ENCODE peak calls at places on chromosome 17, in five cellular contexts. One of them, this sample, is unnamed.

GRCh38 chr17:43905400-43905984 is 1.8 kb downstream of the MPP2 start:
- DNase-seq in HCEC 1CT: no peak
- DNase-seq in activated CD4-positive, alpha-beta T cell treated with anti-CD3 and anti-CD28 coated beads, Interleukin-2, amount 50 U/mL, for 48 hours: no peak
- DNase-seq in activated CD8-positive, alpha-beta memory T cell treated with anti-CD3 and anti-CD28 coated beads for 1 hour: no peak
- DNase-seq in bronchial epithelial cell: no peak
- DNase-seq in this sample: no peak

GRCh38 chr17:43437756-43438155 is 39.0 kb downstream of the ARL4D start:
- DNase-seq in activated CD4-positive, alpha-beta T cell treated with anti-CD3 and anti-CD28 coated beads, Interleukin-2, amount 50 U/mL, for 48 hours: no peak
- DNase-seq in HCEC 1CT: no peak
- DNase-seq in bronchial epithelial cell: no peak
- DNase-seq in activated CD8-positive, alpha-beta memory T cell treated with anti-CD3 and anti-CD28 coated beads for 1 hour: no peak
- DNase-seq in this sample: no peak

GRCh38 chr17:69523252-69523861 is 108.9 kb downstream of the MAP2K6 start:
- DNase-seq in bronchial epithelial cell: peak; percentile 54
- DNase-seq in activated CD4-positive, alpha-beta T cell treated with anti-CD3 and anti-CD28 coated beads, Interleukin-2, amount 50 U/mL, for 48 hours: no peak
- DNase-seq in HCEC 1CT: peak; percentile 59
- DNase-seq in activated CD8-positive, alpha-beta memory T cell treated with anti-CD3 and anti-CD28 coated beads for 1 hour: no peak
- DNase-seq in this sample: peak; percentile 22

GRCh38 chr17:78997231-78997741 is 12.3 kb downstream of the CANT1 start:
- DNase-seq in activated CD4-positive, alpha-beta T cell treated with anti-CD3 and anti-CD28 coated beads, Interleukin-2, amount 50 U/mL, for 48 hours: no peak
- DNase-seq in HCEC 1CT: no peak
- DNase-seq in activated CD8-positive, alpha-beta memory T cell treated with anti-CD3 and anti-CD28 coated beads for 1 hour: no peak
- DNase-seq in bronchial epithelial cell: no peak
- DNase-seq in this sample: no peak

GRCh38 chr17:80926601-80927250 is 64.9 kb upstream of the CHMP6 start:
- DNase-seq in HCEC 1CT: no peak
- DNase-seq in bronchial epithelial cell: no peak
- DNase-seq in activated CD4-positive, alpha-beta T cell treated with anti-CD3 and anti-CD28 coated beads, Interleukin-2, amount 50 U/mL, for 48 hours: no peak
- DNase-seq in activated CD8-positive, alpha-beta memory T cell treated with anti-CD3 and anti-CD28 coated beads for 1 hour: no peak
- DNase-seq in this sample: no peak

GRCh38 chr17:60173304-60173807 is 23.6 kb downstream of the CA4 start:
- DNase-seq in HCEC 1CT: no peak
- DNase-seq in bronchial epithelial cell: peak; percentile 13
- DNase-seq in activated CD4-positive, alpha-beta T cell treated with anti-CD3 and anti-CD28 coated beads, Interleukin-2, amount 50 U/mL, for 48 hours: no peak
- DNase-seq in activated CD8-positive, alpha-beta memory T cell treated with anti-CD3 and anti-CD28 coated beads for 1 hour: no peak
- DNase-seq in this sample: no peak

GRCh38 chr17:38341035-38341721 is 2.6 kb downstream of the GPR179 start:
- DNase-seq in activated CD8-positive, alpha-beta memory T cell treated with anti-CD3 and anti-CD28 coated beads for 1 hour: no peak
- DNase-seq in HCEC 1CT: no peak
- DNase-seq in bronchial epithelial cell: peak; percentile 49
- DNase-seq in activated CD4-positive, alpha-beta T cell treated with anti-CD3 and anti-CD28 coated beads, Interleukin-2, amount 50 U/mL, for 48 hours: no peak
- DNase-seq in this sample: no peak

GRCh38 chr17:5500247-5500803 is 14.0 kb downstream of the MIS12 start:
- DNase-seq in HCEC 1CT: no peak
- DNase-seq in activated CD8-positive, alpha-beta memory T cell treated with anti-CD3 and anti-CD28 coated beads for 1 hour: no peak
- DNase-seq in bronchial epithelial cell: no peak
- DNase-seq in activated CD4-positive, alpha-beta T cell treated with anti-CD3 and anti-CD28 coated beads, Interleukin-2, amount 50 U/mL, for 48 hours: no peak
- DNase-seq in this sample: no peak

GRCh38 chr17:73272906-73273218 is 11.2 kb upstream of the CPSF4L start:
- DNase-seq in bronchial epithelial cell: no peak
- DNase-seq in activated CD8-positive, alpha-beta memory T cell treated with anti-CD3 and anti-CD28 coated beads for 1 hour: no peak
- DNase-seq in HCEC 1CT: no peak
- DNase-seq in activated CD4-positive, alpha-beta T cell treated with anti-CD3 and anti-CD28 coated beads, Interleukin-2, amount 50 U/mL, for 48 hours: no peak
- DNase-seq in this sample: no peak

GRCh38 chr17:6893382-6894205 is 62.1 kb upstream of the TEKT1 start:
- DNase-seq in activated CD8-positive, alpha-beta memory T cell treated with anti-CD3 and anti-CD28 coated beads for 1 hour: no peak
- DNase-seq in bronchial epithelial cell: no peak
- DNase-seq in activated CD4-positive, alpha-beta T cell treated with anti-CD3 and anti-CD28 coated beads, Interleukin-2, amount 50 U/mL, for 48 hours: no peak
- DNase-seq in HCEC 1CT: no peak
- DNase-seq in this sample: no peak

GRCh38 chr17:77392376-77393273 is 251.9 kb downstream of the SEC14L1 start:
- DNase-seq in activated CD4-positive, alpha-beta T cell treated with anti-CD3 and anti-CD28 coated beads, Interleukin-2, amount 50 U/mL, for 48 hours: no peak
- DNase-seq in activated CD8-positive, alpha-beta memory T cell treated with anti-CD3 and anti-CD28 coated beads for 1 hour: no peak
- DNase-seq in bronchial epithelial cell: no peak
- DNase-seq in HCEC 1CT: peak; percentile 46
- DNase-seq in this sample: no peak

GRCh38 chr17:57043276-57043675 is 41.8 kb upstream of the AKAP1 start:
- DNase-seq in HCEC 1CT: no peak
- DNase-seq in activated CD8-positive, alpha-beta memory T cell treated with anti-CD3 and anti-CD28 coated beads for 1 hour: no peak
- DNase-seq in activated CD4-positive, alpha-beta T cell treated with anti-CD3 and anti-CD28 coated beads, Interleukin-2, amount 50 U/mL, for 48 hours: no peak
- DNase-seq in bronchial epithelial cell: no peak
- DNase-seq in this sample: no peak

GRCh38 chr17:35117984-35118383 is 1.7 kb downstream of the RAD51D start:
- DNase-seq in HCEC 1CT: no peak
- DNase-seq in activated CD4-positive, alpha-beta T cell treated with anti-CD3 and anti-CD28 coated beads, Interleukin-2, amount 50 U/mL, for 48 hours: no peak
- DNase-seq in bronchial epithelial cell: peak; percentile 34
- DNase-seq in activated CD8-positive, alpha-beta memory T cell treated with anti-CD3 and anti-CD28 coated beads for 1 hour: no peak
- DNase-seq in this sample: peak; percentile 42

GRCh38 chr17:83052241-83052564 is 27.2 kb upstream of the METRNL start:
- DNase-seq in activated CD4-positive, alpha-beta T cell treated with anti-CD3 and anti-CD28 coated beads, Interleukin-2, amount 50 U/mL, for 48 hours: no peak
- DNase-seq in bronchial epithelial cell: no peak
- DNase-seq in HCEC 1CT: no peak
- DNase-seq in activated CD8-positive, alpha-beta memory T cell treated with anti-CD3 and anti-CD28 coated beads for 1 hour: no peak
- DNase-seq in this sample: no peak

This sample was measured in activated T-cell treated with anti-CD3 and anti-CD28 coated beads, Interleukin-2, amount 50 U/mL, for 72 hours.